ENCODE peak calls at places on chromosomes 2 and 18, in nine cellular contexts. K, B, P, G, A, X, N, H and R are unnamed samples.

GRCh38 chr2:41784496-41784895 is 263.3 kb upstream of the PKDCC start:
- DNase-seq in K (no peak), B (no peak), P (no peak), G (no peak), A (no peak), X (no peak), N (no peak), H (no peak), R (no peak)

GRCh38 chr18:79399275-79400081 is 3.7 kb downstream of the NFATC1 start:
- DNase-seq in K (no peak), B (no peak), P (no peak), G (no peak), A (peak), X (no peak), N (no peak), H (no peak), R (no peak)

GRCh38 chr18:47964086-47964485 is 33.6 kb upstream of the SMAD2 start:
- DNase-seq in K (no peak), B (no peak), P (no peak), G (no peak), A (no peak), X (no peak), N (no peak), H (no peak), R (no peak)

GRCh38 chr18:6482198-6482977 is 67.7 kb upstream of the L3MBTL4 start:
- DNase-seq in K (peak), B (no peak), P (peak), G (peak), A (peak), X (no peak), N (peak), H (peak), R (no peak)

GRCh38 chr2:166285215-166285614 is 90.5 kb downstream of the SCN9A start:
- DNase-seq in K (no peak), B (no peak), P (no peak), G (no peak), A (no peak), X (no peak), N (no peak), H (no peak), R (no peak)

GRCh38 chr2:152826880-152827279 is 108.5 kb downstream of the ARL6IP6 start:
- DNase-seq in K (no peak), B (no peak), P (no peak), G (no peak), A (no peak), X (no peak), N (no peak), H (peak), R (no peak)

GRCh38 chr2:30030361-30030760 is 109.0 kb upstream of the ALK start:
- DNase-seq in K (no peak), B (no peak), P (no peak), G (no peak), A (no peak), X (no peak), N (no peak), H (no peak), R (no peak)

GRCh38 chr2:48018480-48018879 is 112.2 kb upstream of the FBXO11 start:
- DNase-seq in K (no peak), B (no peak), P (no peak), G (no peak), A (no peak), X (no peak), N (no peak), H (no peak), R (no peak)

GRCh38 chr2:100818606-100819364 is 1.2 kb upstream of the NPAS2 start:
- DNase-seq in K (no peak), B (peak), P (peak), G (peak), A (peak), X (peak), N (peak), H (peak), R (peak)

GRCh38 chr2:183244300-183244849 is 120.1 kb downstream of the NUP35 start:
- DNase-seq in K (no peak), B (no peak), P (no peak), G (no peak), A (no peak), X (no peak), N (no peak), H (no peak), R (no peak)

GRCh38 chr18:10051877-10052631 is 138.2 kb downstream of the VAPA start:
- DNase-seq in K (no peak), B (no peak), P (no peak), G (no peak), A (no peak), X (no peak), N (no peak), H (peak), R (no peak)

GRCh38 chr2:172179045-172179742 is 76.5 kb upstream of the DLX2 start:
- DNase-seq in K (no peak), B (no peak), P (no peak), G (no peak), A (no peak), X (no peak), N (no peak), H (peak), R (no peak)

GRCh38 chr18:28123401-28124030 is 53.4 kb downstream of the CDH2 start:
- DNase-seq in K (no peak), B (no peak), P (no peak), G (no peak), A (no peak), X (no peak), N (no peak), H (no peak), R (no peak)

GRCh38 chr2:172701250-172701649 is 34.4 kb upstream of the RAPGEF4 start:
- DNase-seq in K (no peak), B (no peak), P (no peak), G (no peak), A (no peak), X (no peak), N (no peak), H (peak), R (no peak)

GRCh38 chr2:133968446-133968845 is 285.4 kb upstream of the MGAT5 start:
- DNase-seq in K (no peak), B (no peak), P (no peak), G (no peak), A (no peak), X (no peak), N (no peak), H (no peak), R (no peak)

DNA sequence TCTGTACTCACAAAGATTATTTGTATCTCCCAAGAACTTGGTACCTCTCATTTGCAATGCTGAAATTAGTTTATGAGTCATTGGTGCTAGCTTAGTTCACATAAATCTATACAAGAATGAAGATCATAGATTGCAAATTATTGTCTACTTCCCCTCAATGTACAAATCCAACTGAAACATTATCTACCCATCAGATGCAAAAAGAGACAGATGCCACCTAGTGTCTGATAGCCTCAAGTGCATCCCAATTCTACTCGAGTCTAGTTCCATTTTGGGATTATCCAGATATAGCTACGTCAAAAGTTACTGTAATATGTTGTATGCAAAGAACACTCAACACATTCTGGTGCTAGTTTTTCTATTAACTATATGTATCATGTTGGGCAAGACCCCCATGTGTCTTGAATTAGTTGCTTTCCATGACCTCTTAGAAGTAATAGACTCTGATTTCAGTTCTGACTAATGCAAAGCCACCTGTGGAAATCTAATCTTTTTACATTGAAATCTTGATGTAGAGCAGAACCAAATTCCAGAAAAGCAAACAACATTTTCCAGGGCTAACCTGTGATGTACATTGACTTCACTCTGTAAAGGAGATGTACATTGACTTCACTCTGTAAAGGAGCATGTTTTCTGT is 210.0 kb downstream of the RBM43 start:
- DNase-seq in K (peak), B (no peak), P (peak), G (no peak), A (no peak), X (peak), N (no peak), H (peak), R (no peak)
- TF ChIP-seq CTCF in K (peak), B (peak), P (peak), G (peak), A (peak), X (peak), N (peak), H (peak), R (peak)

DNA sequence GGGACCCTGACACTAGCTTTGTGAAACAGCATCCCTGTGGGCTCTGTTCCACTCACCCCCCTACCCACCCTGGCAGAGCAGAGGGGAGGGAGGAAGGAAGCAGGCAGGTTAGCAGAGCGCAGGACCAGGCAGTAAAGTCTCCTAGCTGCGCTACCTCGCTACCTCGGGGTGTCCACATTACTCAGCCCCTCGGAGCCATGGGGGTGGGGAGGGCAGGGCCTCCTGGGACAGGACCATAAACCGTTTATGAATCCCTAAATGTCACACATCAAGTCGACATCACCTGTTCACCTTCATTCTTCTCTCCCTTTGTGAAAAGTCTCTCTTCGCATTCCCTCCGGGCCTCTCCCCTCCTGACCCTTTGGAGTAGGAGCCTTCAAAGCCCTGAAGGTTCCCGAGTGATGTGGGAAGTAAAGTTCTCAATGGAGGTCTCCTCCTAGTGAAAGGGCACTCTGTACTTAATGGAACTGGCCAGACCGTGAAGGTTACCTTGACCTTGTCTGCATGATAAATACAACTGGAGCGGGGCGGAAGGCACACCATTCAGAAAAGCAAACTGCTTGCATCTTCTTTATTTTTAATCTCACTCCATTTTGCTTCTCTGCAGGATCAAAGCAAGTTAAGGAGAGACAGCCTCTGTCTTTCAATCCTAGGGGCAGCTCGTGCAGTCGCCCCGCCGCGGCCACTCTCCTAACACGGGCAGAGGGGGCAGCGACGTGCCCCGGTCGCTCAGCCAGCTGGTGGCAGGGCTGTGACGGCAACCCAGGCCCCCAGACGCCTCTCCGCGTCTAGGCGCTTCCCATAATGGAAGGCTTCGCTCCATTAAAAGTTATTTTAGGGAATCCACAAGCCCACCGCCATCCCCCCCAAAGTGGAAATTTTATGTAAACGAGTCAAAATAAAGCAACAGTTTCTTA is 23.8 kb upstream of the SMAD7 start:
- DNase-seq in K (no peak), B (no peak), P (peak), G (no peak), A (no peak), X (no peak), N (no peak), H (no peak), R (no peak)
- TF ChIP-seq CTCF in K (peak), B (no peak), P (peak), G (no peak), A (no peak), X (no peak), N (no peak), H (no peak), R (no peak)

DNA sequence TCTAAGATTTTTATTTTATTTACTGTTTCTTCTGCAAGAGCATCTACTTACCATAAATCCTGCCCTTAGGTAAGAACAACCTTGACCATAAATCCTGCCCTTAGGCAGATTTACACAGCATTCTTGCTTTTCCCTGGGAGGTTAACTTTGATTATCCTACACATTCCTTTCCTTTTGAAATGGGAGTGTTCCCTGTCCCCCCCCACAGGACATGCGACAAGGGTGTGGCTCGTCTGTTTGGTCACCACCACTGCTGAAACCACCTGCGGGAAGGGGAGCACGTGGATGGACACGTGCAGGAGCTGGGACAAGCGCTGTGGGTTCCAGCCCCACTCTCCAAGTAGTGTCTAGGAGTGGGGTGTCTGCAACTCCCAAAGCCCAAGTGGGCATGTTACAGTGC is 239.3 kb upstream of the SP5 start:
- DNase-seq in K (no peak), B (no peak), P (no peak), G (no peak), A (no peak), X (no peak), N (no peak), H (no peak), R (no peak)
- TF ChIP-seq CTCF in K (no peak), B (no peak), P (no peak), G (no peak), A (no peak), X (no peak), N (no peak), H (no peak), R (no peak)

DNA sequence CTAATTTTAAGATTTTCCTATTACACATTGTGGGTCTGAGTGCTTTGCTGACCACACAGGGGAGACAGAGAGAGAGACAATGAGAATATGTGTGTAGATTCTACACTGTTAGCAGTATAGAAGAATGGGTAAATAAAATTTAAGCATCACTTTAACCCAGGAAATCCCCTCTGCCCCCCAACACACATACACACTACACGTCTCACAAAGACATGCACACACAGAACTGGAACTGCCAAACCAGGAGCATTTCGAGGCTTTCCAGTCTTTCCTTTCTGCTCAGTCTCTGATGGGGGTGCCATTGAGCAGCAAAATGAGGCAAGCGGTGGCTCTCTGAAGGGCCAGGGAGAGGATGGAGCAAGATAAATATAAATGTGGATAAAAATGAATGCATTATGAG is 2.5 kb downstream of the MERTK start:
- DNase-seq in K (no peak), B (no peak), P (peak), G (no peak), A (no peak), X (no peak), N (no peak), H (peak), R (no peak)
- TF ChIP-seq CTCF in K (peak), B (no peak), P (peak), G (no peak), A (peak), X (peak), N (peak), H (peak), R (no peak)

GRCh38 chr2:50346104-50346503 is 685.8 kb downstream of the NRXN1 start:
- DNase-seq in K (no peak), B (no peak), P (no peak), G (no peak), A (no peak), X (no peak), N (no peak), H (no peak), R (no peak)
- TF ChIP-seq CTCF in K (no peak), B (no peak), P (no peak), G (no peak), A (no peak), X (no peak), N (no peak), H (no peak), R (no peak)

GRCh38 chr2:158006961-158007664 is 94.6 kb upstream of the UPP2 start:
- DNase-seq in K (no peak), B (no peak), P (no peak), G (no peak), A (peak), X (no peak), N (no peak), H (no peak), R (no peak)
- TF ChIP-seq CTCF in K (no peak), B (no peak), P (no peak), G (no peak), A (peak), X (no peak), N (no peak), H (no peak), R (no peak)

DNA sequence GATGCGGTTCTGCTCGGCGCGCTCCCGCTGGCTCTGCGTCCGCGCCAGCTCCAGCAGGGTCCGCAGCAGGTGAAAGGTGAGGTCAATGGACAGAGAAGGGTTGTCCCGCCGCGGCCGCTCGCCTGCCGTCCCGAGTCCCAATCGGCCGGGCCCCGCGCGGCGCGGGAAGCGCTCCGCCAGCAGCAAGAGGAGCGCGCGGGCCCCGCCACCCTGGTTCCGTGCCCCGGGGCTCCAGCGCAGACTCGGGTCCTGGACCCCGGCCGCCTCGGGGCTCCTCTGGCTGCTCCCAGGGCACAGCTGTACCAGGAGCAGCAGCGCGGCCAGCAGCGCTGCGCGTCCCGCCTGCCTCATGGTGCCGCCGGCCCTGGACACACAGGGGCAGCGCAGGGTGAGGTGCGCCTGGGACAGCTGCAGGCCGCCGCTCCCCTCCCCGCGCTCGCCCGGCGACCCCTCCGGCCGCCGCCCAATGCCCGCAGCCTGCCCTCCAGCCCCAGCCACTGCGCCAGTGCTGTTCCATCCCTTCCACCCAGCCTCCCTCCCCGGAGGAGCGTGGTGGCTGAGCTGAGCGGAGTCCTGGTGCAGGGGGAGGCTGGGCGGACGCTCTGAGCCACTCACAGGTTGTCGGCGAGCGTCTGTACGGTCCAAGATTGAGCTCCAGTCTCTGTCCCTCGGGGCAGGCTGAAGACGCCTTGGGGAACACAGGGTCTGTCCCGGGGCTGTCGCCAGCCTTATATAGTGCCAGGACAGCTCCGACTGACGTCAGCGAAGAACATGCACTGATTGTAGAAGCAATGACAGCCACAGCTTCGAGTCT is 493 bp downstream of the UCN start:
- DNase-seq in K (no peak), B (no peak), P (no peak), G (no peak), A (no peak), X (no peak), N (no peak), H (no peak), R (no peak)
- TF ChIP-seq CTCF in K (no peak), B (no peak), P (no peak), G (no peak), A (no peak), X (no peak), N (no peak), H (no peak), R (no peak)

DNA sequence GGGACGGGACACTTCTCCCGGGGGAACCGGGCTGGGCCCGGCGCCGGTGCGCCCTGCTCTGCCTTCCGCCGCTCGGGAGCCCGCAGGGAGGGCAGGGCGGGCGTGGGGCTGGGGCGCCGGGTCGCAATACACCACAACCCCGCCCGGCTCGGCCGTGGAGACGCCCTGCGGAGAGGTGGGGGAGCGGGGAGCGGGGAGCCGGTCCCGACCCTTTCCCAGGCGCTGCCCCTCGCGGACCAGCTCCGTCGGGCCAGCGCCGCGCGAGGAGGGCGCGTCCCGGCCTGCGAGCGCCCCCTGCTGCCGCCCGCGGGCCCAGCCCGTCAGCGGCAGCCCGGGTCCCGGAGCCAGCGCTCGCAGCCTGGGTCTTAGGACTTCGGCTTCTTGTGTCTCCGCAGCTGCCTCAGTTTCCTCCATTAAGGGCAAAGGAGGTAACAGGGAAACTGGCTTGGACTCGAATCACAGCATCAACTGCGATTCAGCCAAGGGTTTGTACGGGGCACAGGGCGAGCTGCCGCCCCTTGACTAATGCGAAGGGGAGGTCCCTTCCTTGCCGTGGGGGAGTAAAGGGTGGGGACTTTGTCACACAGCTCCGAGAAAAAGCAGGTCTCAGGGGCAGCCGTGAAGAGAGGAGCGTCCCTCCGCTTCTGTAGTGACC is 635 bp upstream of the ADRA2B start:
- DNase-seq in K (peak), B (peak), P (peak), G (peak), A (peak), X (no peak), N (no peak), H (peak), R (peak)
- TF ChIP-seq CTCF in K (peak), B (peak), P (peak), G (peak), A (peak), X (no peak), N (peak), H (peak), R (peak)

DNA sequence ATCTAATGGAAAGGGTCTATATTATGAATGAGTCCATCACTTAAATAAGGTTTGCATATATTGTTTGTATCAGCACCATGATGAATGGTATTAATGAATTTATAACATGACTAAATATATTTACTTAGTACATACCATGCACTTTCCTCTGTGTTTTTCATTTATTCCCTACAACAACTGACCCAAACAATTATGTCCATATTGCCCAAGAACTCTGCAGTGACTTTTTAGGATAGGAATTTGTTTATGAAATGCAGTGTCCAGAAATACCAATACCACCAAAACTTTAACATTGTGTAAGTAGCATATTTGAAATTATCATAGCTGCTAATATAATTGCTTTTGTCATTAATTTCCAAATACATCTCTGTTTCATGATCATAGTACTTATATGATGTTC is 119.7 kb downstream of the WDR7 start:
- DNase-seq in K (no peak), B (no peak), P (no peak), G (no peak), A (no peak), X (no peak), N (no peak), H (peak), R (no peak)
- TF ChIP-seq CTCF in K (no peak), B (no peak), P (no peak), G (no peak), A (no peak), X (no peak), N (no peak), H (no peak), R (no peak)